ENCODE peak calls at places on chromosomes 16 and 17, in six cellular contexts. One of them, this sample, is unnamed.

GRCh38 chr16:3022697-3023414 is 886 bp downstream of the HCFC1R1 start:
- DNase-seq in heart left ventricle: no peak
- DNase-seq in NCI-H524: no peak
- DNase-seq in NCI-H1694: no peak
- DNase-seq in SHP77: no peak
- DNase-seq in stimulated activated CD8-positive, alpha-beta memory T cell treated with anti-CD3 and anti-CD28 coated beads, Interleukin-4, amount 100 ng/mL, for 24 hours: no peak
- DNase-seq in this sample: peak

GRCh38 chr17:78990349-78991016 is 10.8 kb upstream of the LGALS3BP start:
- DNase-seq in heart left ventricle: no peak
- DNase-seq in NCI-H524: peak
- DNase-seq in NCI-H1694: no peak
- DNase-seq in SHP77: no peak
- DNase-seq in stimulated activated CD8-positive, alpha-beta memory T cell treated with anti-CD3 and anti-CD28 coated beads, Interleukin-4, amount 100 ng/mL, for 24 hours: no peak
- DNase-seq in this sample: no peak

GRCh38 chr17:37847102-37847501 is 77.1 kb upstream of the TBC1D3K start:
- DNase-seq in heart left ventricle: no peak
- DNase-seq in NCI-H524: no peak
- DNase-seq in NCI-H1694: no peak
- DNase-seq in SHP77: no peak
- DNase-seq in stimulated activated CD8-positive, alpha-beta memory T cell treated with anti-CD3 and anti-CD28 coated beads, Interleukin-4, amount 100 ng/mL, for 24 hours: no peak
- DNase-seq in this sample: no peak

GRCh38 chr17:39928868-39929651 is 1.5 kb downstream of the LRRC3C start:
- DNase-seq in heart left ventricle: no peak
- DNase-seq in NCI-H524: no peak
- DNase-seq in NCI-H1694: no peak
- DNase-seq in SHP77: no peak
- DNase-seq in stimulated activated CD8-positive, alpha-beta memory T cell treated with anti-CD3 and anti-CD28 coated beads, Interleukin-4, amount 100 ng/mL, for 24 hours: no peak
- DNase-seq in this sample: peak

GRCh38 chr16:89115216-89115949 is 21.7 kb downstream of the ACSF3 start:
- DNase-seq in heart left ventricle: peak
- DNase-seq in NCI-H524: no peak
- DNase-seq in NCI-H1694: no peak
- DNase-seq in SHP77: no peak
- DNase-seq in stimulated activated CD8-positive, alpha-beta memory T cell treated with anti-CD3 and anti-CD28 coated beads, Interleukin-4, amount 100 ng/mL, for 24 hours: peak
- DNase-seq in this sample: no peak

GRCh38 chr16:3774156-3774767 is 56.9 kb upstream of the TRAP1 start:
- DNase-seq in heart left ventricle: peak
- DNase-seq in NCI-H524: no peak
- DNase-seq in NCI-H1694: no peak
- DNase-seq in SHP77: no peak
- DNase-seq in stimulated activated CD8-positive, alpha-beta memory T cell treated with anti-CD3 and anti-CD28 coated beads, Interleukin-4, amount 100 ng/mL, for 24 hours: no peak
- DNase-seq in this sample: no peak

GRCh38 chr16:2708290-2708639 is 11.8 kb downstream of the PRSS27 start:
- DNase-seq in heart left ventricle: no peak
- DNase-seq in NCI-H524: no peak
- DNase-seq in NCI-H1694: no peak
- DNase-seq in SHP77: no peak
- DNase-seq in stimulated activated CD8-positive, alpha-beta memory T cell treated with anti-CD3 and anti-CD28 coated beads, Interleukin-4, amount 100 ng/mL, for 24 hours: no peak
- DNase-seq in this sample: no peak

GRCh38 chr17:61942085-61942484 is 14.3 kb upstream of the INTS2 start:
- DNase-seq in heart left ventricle: no peak
- DNase-seq in NCI-H524: no peak
- DNase-seq in NCI-H1694: no peak
- DNase-seq in SHP77: no peak
- DNase-seq in stimulated activated CD8-positive, alpha-beta memory T cell treated with anti-CD3 and anti-CD28 coated beads, Interleukin-4, amount 100 ng/mL, for 24 hours: no peak
- DNase-seq in this sample: no peak

GRCh38 chr16:89026121-89026612 is 49.2 kb upstream of the CBFA2T3 start:
- DNase-seq in heart left ventricle: no peak
- DNase-seq in NCI-H524: no peak
- DNase-seq in NCI-H1694: no peak
- DNase-seq in SHP77: peak
- DNase-seq in stimulated activated CD8-positive, alpha-beta memory T cell treated with anti-CD3 and anti-CD28 coated beads, Interleukin-4, amount 100 ng/mL, for 24 hours: peak
- DNase-seq in this sample: peak

GRCh38 chr17:29567362-29568330 is 809 bp upstream of the ABHD15 start:
- DNase-seq in heart left ventricle: peak
- DNase-seq in NCI-H524: peak
- DNase-seq in NCI-H1694: no peak
- DNase-seq in SHP77: peak
- DNase-seq in stimulated activated CD8-positive, alpha-beta memory T cell treated with anti-CD3 and anti-CD28 coated beads, Interleukin-4, amount 100 ng/mL, for 24 hours: peak
- DNase-seq in this sample: peak

GRCh38 chr16:69451166-69451565 is 26.7 kb downstream of the CYB5B start:
- DNase-seq in heart left ventricle: no peak
- DNase-seq in NCI-H524: no peak
- DNase-seq in NCI-H1694: no peak
- DNase-seq in SHP77: no peak
- DNase-seq in stimulated activated CD8-positive, alpha-beta memory T cell treated with anti-CD3 and anti-CD28 coated beads, Interleukin-4, amount 100 ng/mL, for 24 hours: no peak
- DNase-seq in this sample: no peak

GRCh38 chr16:85601730-85602401 is 11.3 kb upstream of the GSE1 start:
- DNase-seq in heart left ventricle: peak
- DNase-seq in NCI-H524: no peak
- DNase-seq in NCI-H1694: no peak
- DNase-seq in SHP77: peak
- DNase-seq in stimulated activated CD8-positive, alpha-beta memory T cell treated with anti-CD3 and anti-CD28 coated beads, Interleukin-4, amount 100 ng/mL, for 24 hours: no peak
- DNase-seq in this sample: no peak

GRCh38 chr16:1493746-1494094 is 560 bp downstream of the TELO2 start:
- DNase-seq in heart left ventricle: no peak
- DNase-seq in NCI-H524: no peak
- DNase-seq in NCI-H1694: no peak
- DNase-seq in SHP77: no peak
- DNase-seq in stimulated activated CD8-positive, alpha-beta memory T cell treated with anti-CD3 and anti-CD28 coated beads, Interleukin-4, amount 100 ng/mL, for 24 hours: no peak
- DNase-seq in this sample: no peak

GRCh38 chr16:69396187-69397061 is 10.6 kb upstream of the TERF2 start:
- DNase-seq in heart left ventricle: no peak
- DNase-seq in NCI-H524: peak
- DNase-seq in NCI-H1694: peak
- DNase-seq in SHP77: peak
- DNase-seq in stimulated activated CD8-positive, alpha-beta memory T cell treated with anti-CD3 and anti-CD28 coated beads, Interleukin-4, amount 100 ng/mL, for 24 hours: peak
- DNase-seq in this sample: peak

GRCh38 chr17:59304811-59305210 is 26.6 kb upstream of the YPEL2 start:
- DNase-seq in heart left ventricle: no peak
- DNase-seq in NCI-H524: no peak
- DNase-seq in NCI-H1694: no peak
- DNase-seq in SHP77: no peak
- DNase-seq in stimulated activated CD8-positive, alpha-beta memory T cell treated with anti-CD3 and anti-CD28 coated beads, Interleukin-4, amount 100 ng/mL, for 24 hours: no peak
- DNase-seq in this sample: no peak

GRCh38 chr16:57635266-57636097 is 7.1 kb downstream of the ADGRG1 start:
- DNase-seq in heart left ventricle: no peak
- DNase-seq in NCI-H524: no peak
- DNase-seq in NCI-H1694: no peak
- DNase-seq in SHP77: no peak
- DNase-seq in stimulated activated CD8-positive, alpha-beta memory T cell treated with anti-CD3 and anti-CD28 coated beads, Interleukin-4, amount 100 ng/mL, for 24 hours: no peak
- DNase-seq in this sample: no peak

GRCh38 chr17:32741381-32741780 is 135.5 kb downstream of the MYO1D start:
- DNase-seq in heart left ventricle: no peak
- DNase-seq in NCI-H524: no peak
- DNase-seq in NCI-H1694: no peak
- DNase-seq in SHP77: no peak
- DNase-seq in stimulated activated CD8-positive, alpha-beta memory T cell treated with anti-CD3 and anti-CD28 coated beads, Interleukin-4, amount 100 ng/mL, for 24 hours: no peak
- DNase-seq in this sample: no peak

GRCh38 chr16:59593256-59593655 is 859.1 kb upstream of the GOT2 start:
- DNase-seq in heart left ventricle: no peak
- DNase-seq in NCI-H524: no peak
- DNase-seq in NCI-H1694: no peak
- DNase-seq in SHP77: no peak
- DNase-seq in stimulated activated CD8-positive, alpha-beta memory T cell treated with anti-CD3 and anti-CD28 coated beads, Interleukin-4, amount 100 ng/mL, for 24 hours: no peak
- DNase-seq in this sample: no peak

GRCh38 chr16:2296662-2297505 is 29.0 kb upstream of the RNPS1 start:
- DNase-seq in heart left ventricle: peak
- DNase-seq in NCI-H524: peak
- DNase-seq in NCI-H1694: no peak
- DNase-seq in SHP77: peak
- DNase-seq in stimulated activated CD8-positive, alpha-beta memory T cell treated with anti-CD3 and anti-CD28 coated beads, Interleukin-4, amount 100 ng/mL, for 24 hours: no peak
- DNase-seq in this sample: peak

GRCh38 chr17:57874058-57874419 is 24.2 kb upstream of the MRPS23 start:
- DNase-seq in heart left ventricle: no peak
- DNase-seq in NCI-H524: no peak
- DNase-seq in NCI-H1694: no peak
- DNase-seq in SHP77: no peak
- DNase-seq in stimulated activated CD8-positive, alpha-beta memory T cell treated with anti-CD3 and anti-CD28 coated beads, Interleukin-4, amount 100 ng/mL, for 24 hours: no peak
- DNase-seq in this sample: no peak

GRCh38 chr16:50584033-50584722 is 36.0 kb downstream of the NKD1 start:
- DNase-seq in heart left ventricle: no peak
- DNase-seq in NCI-H524: no peak
- DNase-seq in NCI-H1694: no peak
- DNase-seq in SHP77: no peak
- DNase-seq in stimulated activated CD8-positive, alpha-beta memory T cell treated with anti-CD3 and anti-CD28 coated beads, Interleukin-4, amount 100 ng/mL, for 24 hours: no peak
- DNase-seq in this sample: no peak

GRCh38 chr17:78366109-78366848 is 6.4 kb upstream of the SOCS3 start:
- DNase-seq in heart left ventricle: peak
- DNase-seq in NCI-H524: no peak
- DNase-seq in NCI-H1694: no peak
- DNase-seq in SHP77: peak
- DNase-seq in stimulated activated CD8-positive, alpha-beta memory T cell treated with anti-CD3 and anti-CD28 coated beads, Interleukin-4, amount 100 ng/mL, for 24 hours: no peak
- DNase-seq in this sample: no peak

GRCh38 chr16:4320030-4320429 is 4.2 kb downstream of the GLIS2 start:
- DNase-seq in heart left ventricle: peak
- DNase-seq in NCI-H524: no peak
- DNase-seq in NCI-H1694: no peak
- DNase-seq in SHP77: no peak
- DNase-seq in stimulated activated CD8-positive, alpha-beta memory T cell treated with anti-CD3 and anti-CD28 coated beads, Interleukin-4, amount 100 ng/mL, for 24 hours: no peak
- DNase-seq in this sample: no peak

GRCh38 chr16:53509906-53510703 is 7.1 kb upstream of the AKTIP start:
- DNase-seq in heart left ventricle: peak
- DNase-seq in NCI-H524: peak
- DNase-seq in NCI-H1694: peak
- DNase-seq in SHP77: peak
- DNase-seq in stimulated activated CD8-positive, alpha-beta memory T cell treated with anti-CD3 and anti-CD28 coated beads, Interleukin-4, amount 100 ng/mL, for 24 hours: no peak
- DNase-seq in this sample: peak

GRCh38 chr17:3558603-3559269 is 1.1 kb upstream of the TRPV3 start:
- DNase-seq in heart left ventricle: no peak
- DNase-seq in NCI-H524: no peak
- DNase-seq in NCI-H1694: no peak
- DNase-seq in SHP77: peak
- DNase-seq in stimulated activated CD8-positive, alpha-beta memory T cell treated with anti-CD3 and anti-CD28 coated beads, Interleukin-4, amount 100 ng/mL, for 24 hours: peak
- DNase-seq in this sample: no peak

GRCh38 chr17:80796430-80796861 is 195.2 kb upstream of the CHMP6 start:
- DNase-seq in heart left ventricle: no peak
- DNase-seq in NCI-H524: no peak
- DNase-seq in NCI-H1694: no peak
- DNase-seq in SHP77: no peak
- DNase-seq in stimulated activated CD8-positive, alpha-beta memory T cell treated with anti-CD3 and anti-CD28 coated beads, Interleukin-4, amount 100 ng/mL, for 24 hours: no peak
- DNase-seq in this sample: no peak

This sample was measured in H4.